ENCODE peak calls at places on chromosomes 6 and 20, in five cellular contexts. One of them, this sample, is unnamed.

GRCh38 chr20:237479-237878 is 10.4 kb downstream of the DEFB129 start:
- DNase-seq in neural crest cell: no peak
- DNase-seq in cardiac fibroblast: no peak
- DNase-seq in NCI-H1436 treated with DMSO at 0.1 percent for 48 hours: no peak
- DNase-seq in NCI-H2081: no peak
- DNase-seq in this sample: peak; percentile 14

GRCh38 chr6:73548458-73549446 is 27.9 kb upstream of the EEF1A1 start:
- DNase-seq in cardiac fibroblast: no peak
- DNase-seq in NCI-H2081: no peak
- DNase-seq in NCI-H1436 treated with DMSO at 0.1 percent for 48 hours: no peak
- DNase-seq in neural crest cell: no peak
- DNase-seq in this sample: no peak

GRCh38 chr20:48236485-48237055 is 451.3 kb upstream of the SULF2 start:
- DNase-seq in NCI-H2081: no peak
- DNase-seq in neural crest cell: no peak
- DNase-seq in NCI-H1436 treated with DMSO at 0.1 percent for 48 hours: no peak
- DNase-seq in cardiac fibroblast: no peak
- DNase-seq in this sample: no peak

GRCh38 chr20:12455152-12455551 is 537.5 kb downstream of the BTBD3 start:
- DNase-seq in neural crest cell: no peak
- DNase-seq in cardiac fibroblast: no peak
- DNase-seq in NCI-H2081: no peak
- DNase-seq in NCI-H1436 treated with DMSO at 0.1 percent for 48 hours: no peak
- DNase-seq in this sample: no peak

GRCh38 chr6:154159126-154159525 is 120.1 kb downstream of the OPRM1 start:
- DNase-seq in NCI-H2081: no peak
- DNase-seq in cardiac fibroblast: no peak
- DNase-seq in neural crest cell: no peak
- DNase-seq in NCI-H1436 treated with DMSO at 0.1 percent for 48 hours: no peak
- DNase-seq in this sample: no peak

GRCh38 chr6:41355952-41356351 is 20.5 kb downstream of the NCR2 start:
- DNase-seq in neural crest cell: no peak
- DNase-seq in cardiac fibroblast: no peak
- DNase-seq in NCI-H2081: no peak
- DNase-seq in NCI-H1436 treated with DMSO at 0.1 percent for 48 hours: no peak
- DNase-seq in this sample: no peak

GRCh38 chr6:43202451-43202850 is 20.5 kb downstream of the CUL9 start:
- DNase-seq in NCI-H2081: no peak
- DNase-seq in NCI-H1436 treated with DMSO at 0.1 percent for 48 hours: no peak
- DNase-seq in neural crest cell: no peak
- DNase-seq in cardiac fibroblast: no peak
- DNase-seq in this sample: no peak

GRCh38 chr6:99613705-99614429 is 7.2 kb downstream of the PRDM13 start:
- DNase-seq in NCI-H1436 treated with DMSO at 0.1 percent for 48 hours: no peak
- DNase-seq in cardiac fibroblast: no peak
- DNase-seq in NCI-H2081: peak; percentile 13
- DNase-seq in neural crest cell: no peak
- DNase-seq in this sample: peak; percentile 45

GRCh38 chr6:113825776-113826175 is 31.4 kb upstream of the MARCKS start:
- DNase-seq in NCI-H2081: peak; percentile 1
- DNase-seq in neural crest cell: no peak
- DNase-seq in cardiac fibroblast: peak; percentile 85
- DNase-seq in NCI-H1436 treated with DMSO at 0.1 percent for 48 hours: no peak
- DNase-seq in this sample: no peak

GRCh38 chr20:51811514-51811913 is 9.2 kb upstream of the SALL4 start:
- DNase-seq in NCI-H1436 treated with DMSO at 0.1 percent for 48 hours: no peak
- DNase-seq in NCI-H2081: no peak
- DNase-seq in neural crest cell: no peak
- DNase-seq in cardiac fibroblast: no peak
- DNase-seq in this sample: no peak

GRCh38 chr20:43584448-43585138 is 6.1 kb upstream of the IFT52 start:
- DNase-seq in neural crest cell: no peak
- DNase-seq in cardiac fibroblast: peak; percentile 81
- DNase-seq in NCI-H2081: no peak
- DNase-seq in NCI-H1436 treated with DMSO at 0.1 percent for 48 hours: no peak
- DNase-seq in this sample: no peak

GRCh38 chr20:14889503-14890125 is 552.2 kb upstream of the FLRT3 start:
- DNase-seq in NCI-H1436 treated with DMSO at 0.1 percent for 48 hours: no peak
- DNase-seq in neural crest cell: no peak
- DNase-seq in NCI-H2081: no peak
- DNase-seq in cardiac fibroblast: no peak
- DNase-seq in this sample: no peak

GRCh38 chr6:144314003-144314485 is 28.9 kb downstream of the UTRN start:
- DNase-seq in cardiac fibroblast: peak; percentile 88
- DNase-seq in NCI-H2081: no peak
- DNase-seq in NCI-H1436 treated with DMSO at 0.1 percent for 48 hours: no peak
- DNase-seq in neural crest cell: no peak
- DNase-seq in this sample: no peak

GRCh38 chr6:87718662-87719433 is 16.8 kb upstream of the AKIRIN2 start:
- DNase-seq in cardiac fibroblast: peak; percentile 50
- DNase-seq in neural crest cell: no peak
- DNase-seq in NCI-H1436 treated with DMSO at 0.1 percent for 48 hours: no peak
- DNase-seq in NCI-H2081: no peak
- DNase-seq in this sample: peak; percentile 41

GRCh38 chr20:38875170-38875993 is 50.8 kb upstream of the FAM83D start:
- DNase-seq in NCI-H1436 treated with DMSO at 0.1 percent for 48 hours: no peak
- DNase-seq in neural crest cell: no peak
- DNase-seq in NCI-H2081: no peak
- DNase-seq in cardiac fibroblast: no peak
- DNase-seq in this sample: peak; percentile 47

GRCh38 chr6:6798430-6798829 is 209.9 kb downstream of the LY86 start:
- DNase-seq in neural crest cell: no peak
- DNase-seq in cardiac fibroblast: no peak
- DNase-seq in NCI-H2081: no peak
- DNase-seq in NCI-H1436 treated with DMSO at 0.1 percent for 48 hours: no peak
- DNase-seq in this sample: no peak

GRCh38 chr20:7411075-7411474 is 529.2 kb downstream of the HAO1 start:
- DNase-seq in NCI-H1436 treated with DMSO at 0.1 percent for 48 hours: no peak
- DNase-seq in NCI-H2081: no peak
- DNase-seq in cardiac fibroblast: no peak
- DNase-seq in neural crest cell: no peak
- DNase-seq in this sample: no peak

GRCh38 chr6:121510568-121511177 is 75.2 kb downstream of the GJA1 start:
- DNase-seq in NCI-H1436 treated with DMSO at 0.1 percent for 48 hours: no peak
- DNase-seq in neural crest cell: no peak
- DNase-seq in cardiac fibroblast: peak; percentile 35
- DNase-seq in NCI-H2081: no peak
- DNase-seq in this sample: no peak

GRCh38 chr20:17557675-17558006 is 12.2 kb upstream of the DSTN start:
- DNase-seq in NCI-H1436 treated with DMSO at 0.1 percent for 48 hours: no peak
- DNase-seq in cardiac fibroblast: peak; percentile 70
- DNase-seq in NCI-H2081: no peak
- DNase-seq in neural crest cell: no peak
- DNase-seq in this sample: no peak

GRCh38 chr20:33656783-33657703 is 5.1 kb upstream of the C20orf144 start:
- DNase-seq in NCI-H1436 treated with DMSO at 0.1 percent for 48 hours: no peak
- DNase-seq in cardiac fibroblast: no peak
- DNase-seq in NCI-H2081: no peak
- DNase-seq in neural crest cell: no peak
- DNase-seq in this sample: no peak

GRCh38 chr6:30555428-30556005 is 772 bp downstream of the GNL1 start:
- DNase-seq in NCI-H1436 treated with DMSO at 0.1 percent for 48 hours: no peak
- DNase-seq in neural crest cell: peak; percentile 45
- DNase-seq in cardiac fibroblast: peak; percentile 56
- DNase-seq in NCI-H2081: peak; percentile 24
- DNase-seq in this sample: no peak

This sample was measured in T-helper 1 cell.